ENCODE peak calls at places on chromosomes 7 and 10, in six cellular contexts. P is EH; E is stimulated activated naive CD4-positive, alpha-beta T cell; T is T-helper 9 cell; N is fibroblast of gingiva; G is activated T-cell treated with anti-CD3 and anti-CD28 coated beads, Interleukin-2, amount 50 U/mL, for 72 hours. M is an unnamed sample.

GRCh38 chr7:121071132-121071531 is 82.6 kb downstream of the CPED1 start:
- DNase-seq in P (no peak), E (no peak), T (no peak), N (no peak), G (no peak), M (no peak)

GRCh38 chr7:122132341-122132740 is 11.7 kb downstream of the AASS start:
- DNase-seq in P (peak), E (no peak), T (no peak), N (peak), G (no peak), M (peak)

GRCh38 chr10:63665765-63666164 is 144.6 kb downstream of the REEP3 start:
- DNase-seq in P (peak), E (no peak), T (no peak), N (peak), G (no peak), M (no peak)

GRCh38 chr10:105138287-105138854 is 497.3 kb downstream of the SORCS3 start:
- DNase-seq in P (no peak), E (no peak), T (no peak), N (no peak), G (no peak), M (no peak)

GRCh38 chr7:14048889-14049288 is 59.4 kb upstream of the ETV1 start:
- DNase-seq in P (no peak), E (no peak), T (no peak), N (no peak), G (no peak), M (no peak)

GRCh38 chr10:31020128-31020527 is 11.5 kb downstream of the ZNF438 start:
- DNase-seq in P (peak), E (no peak), T (no peak), N (no peak), G (no peak), M (no peak)

GRCh38 chr7:132705146-132705545 is 128.9 kb upstream of the PLXNA4 start:
- DNase-seq in P (no peak), E (no peak), T (no peak), N (no peak), G (no peak), M (no peak)

GRCh38 chr10:130046591-130046990 is 64.0 kb downstream of the C10orf143 start:
- DNase-seq in P (no peak), E (no peak), T (no peak), N (no peak), G (no peak), M (no peak)

GRCh38 chr7:101814996-101815825 is 2.2 kb upstream of the CUX1 start:
- DNase-seq in P (peak), E (peak), T (peak), N (no peak), G (peak), M (no peak)

GRCh38 chr7:78254397-78255055 is 456.0 kb downstream of the PHTF2 start:
- DNase-seq in P (no peak), E (no peak), T (no peak), N (no peak), G (no peak), M (no peak)

GRCh38 chr7:691361-692045 is 35.0 kb upstream of the DNAAF5 start:
- DNase-seq in P (no peak), E (no peak), T (no peak), N (no peak), G (no peak), M (no peak)

GRCh38 chr7:10325395-10325794 is 648.3 kb upstream of the PHF14 start:
- DNase-seq in P (no peak), E (no peak), T (no peak), N (no peak), G (no peak), M (no peak)

GRCh38 chr7:107691713-107692112 is 31.1 kb downstream of the SLC26A4 start:
- DNase-seq in P (no peak), E (no peak), T (no peak), N (no peak), G (no peak), M (no peak)

GRCh38 chr10:121498071-121498470 is 100.2 kb downstream of the FGFR2 start:
- DNase-seq in P (no peak), E (no peak), T (no peak), N (no peak), G (no peak), M (no peak)

GRCh38 chr7:134553976-134554375 is 5.1 kb downstream of the AKR1B15 start:
- DNase-seq in P (no peak), E (no peak), T (no peak), N (no peak), G (no peak), M (no peak)

GRCh38 chr7:19327011-19327410 is 181.8 kb upstream of the FERD3L start:
- DNase-seq in P (peak), E (no peak), T (no peak), N (no peak), G (no peak), M (no peak)

GRCh38 chr7:145928937-145929336 is 187.7 kb upstream of the CNTNAP2 start:
- DNase-seq in P (no peak), E (no peak), T (no peak), N (peak), G (no peak), M (no peak)

GRCh38 chr7:15753834-15754600 is 67.5 kb upstream of the MEOX2 start:
- DNase-seq in P (peak), E (no peak), T (no peak), N (no peak), G (no peak), M (no peak)

GRCh38 chr7:50851451-50851850 is 68.8 kb upstream of the GRB10 start:
- DNase-seq in P (peak), E (no peak), T (no peak), N (no peak), G (no peak), M (no peak)

GRCh38 chr10:109899578-109900355 is 23.5 kb downstream of the XPNPEP1 start:
- DNase-seq in P (peak), E (no peak), T (no peak), N (peak), G (no peak), M (no peak)

GRCh38 chr10:94225589-94225988 is 137.2 kb downstream of the NOC3L start:
- DNase-seq in P (peak), E (no peak), T (no peak), N (no peak), G (no peak), M (no peak)

M was measured in non-pigmented ciliary epithelial cell.